ENCODE peak calls at places on chromosomes 1 and 21, in five cellular contexts. S, P, R, K and T are unnamed samples. For H3K36me3, the result is how much of the 10 kb centered on the place peaks cover.

GRCh38 chr21:31413698-31414097 is 69.6 kb upstream of the TIAM1 start:
- DNase-seq in S (no peak), P (no peak), R (no peak), K (no peak), T (no peak)

GRCh38 chr21:32770514-32771133 is 931 bp downstream of the PAXBP1 start:
- DNase-seq in S (peak), P (no peak), R (no peak), K (peak), T (no peak)

GRCh38 chr1:214717323-214717722 is 114.3 kb downstream of the CENPF start:
- DNase-seq in S (no peak), P (no peak), R (no peak), K (no peak), T (no peak)

GRCh38 chr1:53587252-53587992 is 128.2 kb downstream of the DMRTB1 start:
- DNase-seq in S (no peak), P (no peak), R (no peak), K (no peak), T (no peak)

GRCh38 chr1:83742446-83742845 is 256.5 kb downstream of the TTLL7 start:
- DNase-seq in S (no peak), P (no peak), R (no peak), K (no peak), T (no peak)

GRCh38 chr1:237411621-237412020 is 369.6 kb downstream of the RYR2 start:
- DNase-seq in S (no peak), P (no peak), R (no peak), K (no peak), T (no peak)

GRCh38 chr1:223634423-223634822 is 31.1 kb downstream of the CAPN8 start:
- DNase-seq in S (no peak), P (no peak), R (no peak), K (no peak), T (no peak)

GRCh38 chr1:71780681-71781080 is 501.7 kb downstream of the NEGR1 start:
- DNase-seq in S (no peak), P (no peak), R (no peak), K (no peak), T (no peak)

GRCh38 chr1:98035587-98035986 is 114.8 kb upstream of the DPYD start:
- DNase-seq in S (no peak), P (no peak), R (no peak), K (no peak), T (no peak)

GRCh38 chr1:161260939-161261858 is 2.7 kb downstream of the PCP4L1 start:
- DNase-seq in S (no peak), P (no peak), R (no peak), K (no peak), T (no peak)

GRCh38 chr21:46297311-46298082 is 11.4 kb downstream of the YBEY start:
- DNase-seq in S (peak), P (no peak), R (no peak), K (no peak), T (no peak)

GRCh38 chr1:118093017-118093416 is 92.0 kb downstream of the SPAG17 start:
- DNase-seq in S (no peak), P (no peak), R (no peak), K (no peak), T (no peak)

GRCh38 chr1:75724472-75725022 is at the start of gene ACADM:
- DNase-seq in S (peak), P (peak), R (peak), K (peak), T (no peak)

GRCh38 chr1:197485790-197486189 is 217.7 kb downstream of the CRB1 start:
- DNase-seq in S (peak), P (no peak), R (no peak), K (no peak), T (no peak)

GRCh38 chr21:45086342-45086958 is 12.1 kb downstream of the ADARB1 start:
- DNase-seq in S (no peak), P (no peak), R (peak), K (no peak), T (no peak)

GRCh38 chr1:93679546-93679945 is 2.1 kb downstream of the BCAR3 start:
- DNase-seq in S (no peak), P (no peak), R (no peak), K (no peak), T (no peak)

GRCh38 chr1:52551476-52552235 is 1.2 kb downstream of the TUT4 start:
- DNase-seq in S (peak), P (no peak), R (no peak), K (peak), T (peak)

GRCh38 chr1:43359696-43360095 is 915 bp downstream of the CDC20 start:
- DNase-seq in S (no peak), P (no peak), R (no peak), K (no peak), T (no peak)

DNA sequence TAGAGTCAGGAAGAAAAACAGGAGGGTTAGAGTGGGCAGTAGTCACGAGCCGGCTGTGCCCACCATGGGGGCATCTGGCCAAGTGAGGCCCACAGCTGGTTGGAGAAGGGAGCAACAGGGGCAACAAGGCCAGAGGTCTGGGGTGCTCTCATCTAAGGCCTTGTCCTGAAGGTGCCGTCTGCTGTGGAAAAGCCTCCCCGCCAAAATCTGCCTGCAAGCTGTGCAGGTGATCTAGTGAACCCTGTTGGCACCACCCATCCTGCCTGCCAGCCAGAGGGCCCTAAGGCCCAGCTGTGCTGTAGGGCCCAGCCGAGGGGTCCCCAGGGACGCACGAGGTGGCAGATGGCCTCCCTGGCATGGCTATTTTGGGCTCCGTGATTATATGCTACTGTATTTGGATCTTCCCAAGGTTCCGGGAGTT is 51.3 kb downstream of the LGR6 start:
- DNase-seq in S (no peak), P (no peak), R (no peak), K (no peak), T (no peak)
- TF ChIP-seq POLR2AphosphoS5 in S (no peak), P (no peak), R (no peak), K (no peak), T (no peak)

GRCh38 chr1:100277866-100278265 is 11.8 kb downstream of the RTCA start:
- DNase-seq in S (peak), P (no peak), R (no peak), K (no peak), T (no peak)
- H3K36me3 ChIP-seq in S (under half), P (under half), R (half or more), K (under half), T (half or more)

DNA sequence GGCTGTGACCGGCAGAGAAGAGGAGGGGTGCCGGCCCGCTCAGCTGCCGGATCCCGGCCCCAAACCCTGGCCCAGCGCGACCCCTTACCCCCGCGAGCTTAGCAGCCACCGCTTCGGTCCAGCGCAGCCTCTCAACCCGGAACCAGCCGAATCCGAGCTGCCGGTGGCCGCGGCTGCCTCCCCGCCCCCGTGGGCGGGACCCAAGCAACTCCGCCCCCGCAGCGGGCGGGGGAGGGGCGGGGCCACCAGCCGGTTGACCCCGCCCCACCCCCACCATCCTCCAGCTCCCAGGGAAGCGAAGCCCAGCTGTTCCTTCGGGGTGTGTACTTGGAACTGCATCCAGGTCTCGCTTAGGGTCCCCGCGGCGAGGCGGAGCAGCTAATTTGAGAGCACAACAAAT is at the start of gene TRIM62:
- DNase-seq in S (peak), P (peak), R (peak), K (peak), T (no peak)
- H3K9ac ChIP-seq in S (peak), P (peak), R (peak), K (no peak), T (peak)

DNA sequence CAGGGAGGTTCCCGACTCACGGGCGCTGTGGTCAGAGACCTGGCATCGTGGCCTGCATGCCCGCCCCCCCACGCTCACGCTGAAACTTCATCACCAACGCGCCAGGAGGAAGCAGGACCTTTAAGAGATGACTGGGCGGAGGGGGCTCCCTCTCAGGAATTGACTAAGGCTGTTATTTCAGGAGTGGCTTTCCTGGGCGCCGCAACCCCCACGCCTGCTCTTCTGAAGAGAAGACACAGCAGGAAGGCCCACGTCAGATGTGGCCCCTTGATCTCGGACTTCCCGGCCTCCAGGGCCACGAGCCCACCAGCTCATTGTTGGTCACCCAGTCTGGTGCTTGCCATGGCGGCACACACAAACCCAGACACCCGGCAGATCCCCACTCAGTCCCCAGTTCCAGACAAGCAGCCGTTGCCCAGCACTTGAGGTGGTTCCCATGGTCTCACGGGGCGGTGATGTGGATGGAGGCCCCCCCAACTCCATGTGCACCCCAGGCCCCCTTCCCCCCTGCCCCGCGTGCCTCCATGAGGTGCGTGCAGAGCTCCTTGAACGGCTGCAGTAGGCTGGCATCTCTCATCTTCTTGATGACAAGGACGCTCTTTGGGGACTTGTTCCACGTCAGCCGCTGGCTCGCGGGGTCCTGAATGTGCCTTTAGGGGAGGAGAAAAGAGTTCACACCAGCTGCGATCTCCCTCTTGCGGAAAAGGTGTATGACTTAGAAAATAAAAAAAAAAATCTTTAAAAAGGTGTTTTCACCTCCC is 21.4 kb downstream of the NADK start:
- DNase-seq in S (no peak), P (no peak), R (no peak), K (no peak), T (no peak)
- TF ChIP-seq POLR2AphosphoS5 in S (no peak), P (no peak), R (no peak), K (no peak), T (no peak)

DNA sequence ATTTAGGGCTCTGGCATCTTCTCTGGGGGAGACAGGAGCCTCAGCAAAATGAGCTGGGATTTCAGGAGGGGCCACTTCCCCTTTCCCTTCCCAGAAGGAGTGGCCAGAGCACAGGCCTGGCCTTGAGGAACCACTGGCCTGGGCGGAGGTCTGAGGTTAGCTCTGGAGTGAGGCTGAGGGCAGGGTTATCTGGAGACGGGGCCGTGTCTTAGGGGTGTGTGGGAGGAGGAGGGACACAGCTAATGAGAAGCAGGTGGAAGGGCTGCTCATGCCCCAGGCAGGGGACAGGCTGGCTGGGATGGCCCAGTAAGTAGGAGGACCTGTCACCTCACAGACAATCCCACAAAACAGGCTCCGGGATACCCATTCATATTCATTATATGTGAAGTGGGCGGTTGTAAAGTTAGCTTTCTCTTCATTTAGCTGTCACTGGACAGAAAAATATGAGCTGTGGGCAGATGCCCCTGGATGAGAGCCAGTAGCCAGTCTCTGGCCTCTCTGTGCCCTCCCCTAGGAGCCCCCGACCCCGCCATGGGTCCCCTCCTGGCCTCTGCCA is 12.4 kb downstream of the ALX3 start:
- DNase-seq in S (no peak), P (no peak), R (peak), K (no peak), T (no peak)
- H3K36me3 ChIP-seq in S (under half), P (under half), R (half or more), K (under half), T (half or more)